ENCODE peak calls at places on chromosomes 16 and 17, in seven cellular contexts. N is stimulated activated CD8-positive, alpha-beta memory T cell treated with anti-CD3 and anti-CD28 coated beads, Interleukin-7, amount 100 ng/mL, for 4 hours; D is stimulated activated CD4-positive, alpha-beta T cell treated with anti-CD3 and anti-CD28 coated beads, Interleukin-4, amount 100 ng/mL, for 4 hours; L is astrocyte of the hippocampus; E is fibroblast of mammary gland; F is NCI-H345; H is sciatic nerve. Q is an unnamed sample.

GRCh38 chr17:67959510-67959909 is 36.8 kb downstream of the C17orf58 start:
- DNase-seq in L (no peak), N (no peak), D (no peak), H (no peak), E (no peak), F (no peak), Q (no peak)

GRCh38 chr16:78877114-78877513 is 723.4 kb downstream of the MAF start:
- DNase-seq in L (no peak), D (no peak), N (no peak), F (no peak), H (no peak), E (no peak), Q (no peak)

GRCh38 chr17:69574257-69575197 is 160.0 kb downstream of the MAP2K6 start:
- DNase-seq in D (no peak), H (no peak), E (peak), N (no peak), F (no peak), L (peak), Q (no peak)

GRCh38 chr16:2171601-2172178 is 16.1 kb downstream of the TRAF7 start:
- DNase-seq in N (no peak), F (no peak), H (no peak), L (no peak), E (no peak), D (no peak), Q (no peak)

GRCh38 chr16:88376053-88376834 is 6.5 kb upstream of the ZNF469 start:
- DNase-seq in E (no peak), D (no peak), N (no peak), F (no peak), L (peak), H (peak), Q (no peak)

GRCh38 chr16:79801550-79802090 is 201.1 kb upstream of the MAF start:
- DNase-seq in F (no peak), H (no peak), D (no peak), N (no peak), E (peak), L (peak), Q (no peak)

GRCh38 chr17:28953444-28954118 is 2.3 kb upstream of the PHF12 start:
- DNase-seq in N (peak), E (peak), L (peak), H (peak), D (peak), F (peak), Q (peak)

GRCh38 chr16:31084584-31085298 is 4.0 kb downstream of the PRSS53 start:
- DNase-seq in H (no peak), F (no peak), L (no peak), D (no peak), E (no peak), N (no peak), Q (no peak)

GRCh38 chr16:2774161-2774891 is 2.8 kb downstream of the ELOB start:
- DNase-seq in E (no peak), D (no peak), N (no peak), L (no peak), F (no peak), H (no peak), Q (peak)